ENCODE peak calls at places on chromosomes 3 and 15, in seven cellular contexts. H is effector memory CD4-positive, alpha-beta T cell; W is fibroblast of lung; Y is gastrocnemius medialis; S is lower lobe of right lung; F is small intestine; P is CD8-positive, alpha-beta T cell. J is an unnamed sample.

GRCh38 chr3:124780767-124781485 is 50.7 kb downstream of the UMPS start:
- DNase-seq in H (no peak), W (peak), Y (peak), S (peak), F (no peak), P (no peak), J (peak)

GRCh38 chr3:135240426-135240825 is 445.4 kb downstream of the EPHB1 start:
- DNase-seq in H (no peak), W (no peak), Y (no peak), S (no peak), F (no peak), P (no peak), J (no peak)

GRCh38 chr3:127772273-127772672 is 50.0 kb downstream of the MGLL start:
- DNase-seq in H (no peak), W (no peak), Y (no peak), S (no peak), F (no peak), P (no peak), J (no peak)

GRCh38 chr3:111311709-111312235 is 230.2 kb upstream of the CD96 start:
- DNase-seq in H (no peak), W (no peak), Y (no peak), S (no peak), F (peak), P (no peak), J (no peak)

GRCh38 chr3:190862209-190863118 is at the start of gene GMNC:
- DNase-seq in H (no peak), W (peak), Y (peak), S (peak), F (peak), P (no peak), J (peak)

GRCh38 chr3:195123196-195123805 is 147.7 kb downstream of the XXYLT1 start:
- DNase-seq in H (no peak), W (no peak), Y (no peak), S (no peak), F (no peak), P (no peak), J (no peak)

GRCh38 chr3:53796161-53796560 is 50.1 kb downstream of the CHDH start:
- DNase-seq in H (no peak), W (no peak), Y (no peak), S (no peak), F (peak), P (no peak), J (no peak)

GRCh38 chr3:4850211-4850927 is 128.9 kb upstream of the BHLHE40 start:
- DNase-seq in H (peak), W (no peak), Y (no peak), S (no peak), F (no peak), P (no peak), J (no peak)

GRCh38 chr3:87307805-87308204 is 31.4 kb upstream of the POU1F1 start:
- DNase-seq in H (no peak), W (no peak), Y (no peak), S (no peak), F (no peak), P (no peak), J (no peak)

GRCh38 chr3:171810278-171811058 is at the start of gene PLD1:
- DNase-seq in H (peak), W (peak), Y (peak), S (peak), F (peak), P (peak), J (no peak)

GRCh38 chr3:48990636-48991421 is 788 bp downstream of the P4HTM start:
- DNase-seq in H (no peak), W (peak), Y (no peak), S (no peak), F (peak), P (peak), J (no peak)

GRCh38 chr3:119570229-119570628 is 9.1 kb upstream of the ADPRH start:
- DNase-seq in H (no peak), W (no peak), Y (no peak), S (no peak), F (no peak), P (no peak), J (no peak)

GRCh38 chr3:144364797-144365196 is 393.2 kb downstream of the DIPK2A start:
- DNase-seq in H (no peak), W (no peak), Y (no peak), S (no peak), F (no peak), P (no peak), J (no peak)

GRCh38 chr15:30923429-30923828 is 19.7 kb downstream of the FAN1 start:
- DNase-seq in H (no peak), W (no peak), Y (no peak), S (no peak), F (no peak), P (no peak), J (no peak)

DNA sequence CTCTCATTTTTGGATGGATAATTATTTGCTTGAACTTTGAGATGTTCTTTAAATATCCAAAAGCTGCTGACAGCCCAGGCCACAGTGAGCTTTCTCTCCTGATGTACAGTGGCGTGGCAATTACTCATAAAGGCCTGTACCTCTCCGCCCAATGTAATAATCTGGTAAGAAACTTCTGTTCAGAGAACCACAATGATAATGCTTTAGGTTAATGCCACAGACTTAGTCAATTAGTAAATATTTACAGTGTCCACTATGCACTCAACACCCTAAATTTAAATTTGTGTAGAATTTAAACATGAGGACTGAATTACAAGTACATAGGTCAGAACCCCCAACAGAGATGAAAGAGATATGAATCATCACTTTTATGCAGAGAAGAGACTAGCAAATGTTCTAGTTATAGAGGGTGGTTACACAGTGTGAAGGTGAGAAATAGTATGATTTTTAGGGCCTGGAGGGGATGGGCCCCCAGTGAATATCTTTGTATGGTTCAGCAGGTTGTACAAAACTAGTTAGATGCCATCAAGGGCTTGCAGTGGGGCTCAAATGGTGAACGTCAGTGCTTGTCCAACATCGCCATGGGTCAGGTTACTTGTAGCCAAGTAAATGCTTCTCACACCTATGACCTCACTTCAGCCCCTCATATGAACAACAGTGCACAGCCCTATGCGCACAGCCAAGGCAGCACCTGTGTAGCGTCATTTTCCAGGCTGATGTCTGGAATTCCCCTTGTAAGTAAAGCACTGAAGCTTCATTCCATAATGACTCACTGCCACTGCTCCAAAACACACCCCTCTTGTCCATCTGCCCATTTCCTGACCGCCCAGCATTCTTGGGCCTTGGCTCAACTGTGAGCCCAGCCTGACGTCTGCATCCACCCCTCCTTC is 13.3 kb downstream of the ABHD2 start:
- DNase-seq in H (no peak), W (peak), Y (peak), S (peak), F (no peak), P (no peak), J (peak)
- H3K27ac ChIP-seq in H (no peak), W (peak), Y (peak), S (peak), F (peak), P (no peak), J (peak)

DNA sequence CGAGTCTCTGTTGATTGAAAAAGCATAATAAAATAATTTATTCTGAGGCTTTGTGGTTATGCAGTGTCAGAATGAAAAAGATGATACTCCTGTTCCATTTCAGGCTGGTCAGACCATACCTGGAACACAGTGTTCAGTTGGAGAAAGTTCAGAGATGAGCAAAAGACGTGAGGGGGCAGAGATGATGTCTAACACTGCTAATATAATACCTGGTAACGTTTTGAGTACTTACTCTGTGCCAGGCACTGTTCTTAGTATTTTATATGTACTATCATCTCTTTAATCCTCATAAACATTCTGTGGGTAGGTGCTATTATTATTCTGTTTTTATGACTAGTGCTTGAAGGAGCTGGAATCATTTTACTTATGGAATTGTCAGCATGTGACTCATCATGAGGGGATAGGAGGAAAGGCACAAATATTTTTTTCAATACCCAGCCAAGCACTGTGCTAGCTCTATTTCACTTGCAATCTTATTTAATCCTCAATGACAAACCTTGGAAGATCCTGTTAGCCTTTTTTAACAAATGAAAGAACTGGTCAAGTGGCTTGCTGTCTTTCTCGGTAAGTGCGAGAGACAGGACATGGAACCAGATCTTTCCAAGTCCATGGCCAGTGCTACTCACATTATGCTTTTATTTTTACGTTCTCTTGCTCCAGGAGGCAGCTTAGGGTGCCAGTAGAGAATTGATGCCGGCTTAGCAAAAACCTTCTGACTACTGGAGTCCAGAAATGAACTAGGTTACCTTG is 31.9 kb downstream of the IQGAP1 start:
- DNase-seq in H (no peak), W (peak), Y (peak), S (no peak), F (no peak), P (no peak), J (no peak)
- H3K27ac ChIP-seq in H (no peak), W (peak), Y (peak), S (peak), F (no peak), P (no peak), J (peak)

GRCh38 chr15:84947947-84948830 is 33.5 kb upstream of the PDE8A start:
- DNase-seq in H (no peak), W (peak), Y (no peak), S (no peak), F (no peak), P (no peak), J (peak)
- H3K27ac ChIP-seq in H (no peak), W (peak), Y (no peak), S (no peak), F (no peak), P (no peak), J (peak)

DNA sequence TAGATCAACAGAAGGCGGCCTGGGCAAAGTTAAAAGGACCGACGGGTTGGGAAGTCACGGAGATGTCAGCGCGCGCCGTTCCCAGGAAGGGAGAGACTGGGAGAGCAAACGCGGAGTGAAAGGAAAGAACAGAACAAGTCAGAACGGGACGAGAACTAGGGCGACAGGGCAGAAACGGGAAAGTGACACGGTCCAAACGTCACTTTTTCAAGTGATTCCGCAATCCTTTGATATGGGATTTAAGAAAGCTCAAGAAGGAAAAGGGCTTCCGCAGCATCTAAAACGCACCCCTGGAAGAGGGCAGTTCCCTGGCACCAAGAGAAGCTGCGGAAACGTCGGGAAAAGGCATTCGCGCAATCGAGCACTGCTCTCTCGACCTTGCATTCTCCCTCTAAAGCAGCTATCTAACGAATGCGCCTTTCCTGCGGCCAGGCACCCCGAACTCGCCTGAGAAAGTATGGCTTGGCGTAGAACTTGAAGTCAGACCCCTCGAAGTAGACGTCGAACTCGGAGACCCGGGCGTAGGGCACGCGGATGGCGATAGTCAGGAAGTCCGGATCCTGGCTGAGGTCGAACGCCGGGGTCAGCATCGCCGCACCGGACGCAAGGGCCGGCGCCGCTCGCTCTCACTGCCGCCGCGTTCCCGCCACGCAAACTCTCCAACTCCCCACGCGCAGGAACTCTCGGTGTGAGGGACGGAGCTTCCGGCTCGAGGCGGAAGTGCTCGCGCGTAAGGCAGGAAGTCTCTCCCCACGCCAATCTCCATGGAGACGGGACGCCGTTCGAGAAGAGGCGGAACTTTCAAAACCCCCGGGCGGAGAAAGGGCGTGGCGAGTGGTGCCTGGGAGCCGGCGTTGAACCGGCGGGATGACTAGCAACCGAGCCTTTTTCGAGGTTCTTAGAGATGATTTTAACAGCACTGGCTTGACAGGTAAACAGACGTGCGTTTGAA is at the start of gene SHQ1:
- DNase-seq in H (peak), W (peak), Y (peak), S (peak), F (peak), P (peak), J (peak)
- H3K27ac ChIP-seq in H (peak), W (peak), Y (peak), S (peak), F (peak), P (peak), J (peak)

GRCh38 chr3:64916937-64917336 is 229.1 kb upstream of the ADAMTS9 start:
- DNase-seq in H (no peak), W (no peak), Y (no peak), S (no peak), F (no peak), P (no peak), J (no peak)
- H3K27ac ChIP-seq in H (no peak), W (no peak), Y (peak), S (no peak), F (no peak), P (no peak), J (peak)

GRCh38 chr3:168025076-168025475 is 70.6 kb downstream of the GOLIM4 start:
- DNase-seq in H (no peak), W (peak), Y (no peak), S (no peak), F (no peak), P (no peak), J (no peak)
- H3K27ac ChIP-seq in H (no peak), W (peak), Y (peak), S (no peak), F (no peak), P (no peak), J (no peak)

GRCh38 chr3:47133641-47134040 is 30.3 kb downstream of the SETD2 start:
- DNase-seq in H (no peak), W (no peak), Y (no peak), S (no peak), F (no peak), P (no peak), J (no peak)
- H3K27ac ChIP-seq in H (no peak), W (no peak), Y (no peak), S (no peak), F (no peak), P (no peak), J (no peak)